ENCODE peak calls at places on chromosomes 13 and 19, in ten cellular contexts. G is OCI-LY7, Y is WTC11, D is cerebellar nuclear complex, E is A673, I is activated T-cell treated with anti-CD3 and anti-CD28 coated beads for 1 hour, B is transverse colon, N is skeletal muscle cell, C is NCI-H1092, A is GM12891. P is an unnamed sample.

GRCh38 chr19:3782903-3783302 is 3.3 kb downstream of the MATK start:
- DNase-seq in A (no peak), D (no peak), N (no peak), Y (no peak), C (no peak), G (no peak), E (no peak), B (no peak), I (no peak), P (no peak)

GRCh38 chr19:47719047-47719885 is 6.0 kb downstream of the EHD2 start:
- DNase-seq in D (no peak), Y (no peak), E (peak), A (no peak), C (no peak), N (peak), G (no peak), B (peak), I (no peak), P (no peak)

GRCh38 chr13:30608364-30608763 is 9.4 kb upstream of the USPL1 start:
- DNase-seq in D (no peak), A (no peak), G (no peak), N (no peak), C (no peak), I (no peak), E (no peak), B (no peak), Y (no peak), P (no peak)

GRCh38 chr19:18523841-18524240 is 2.0 kb upstream of the ELL start:
- DNase-seq in G (no peak), E (no peak), I (no peak), C (no peak), B (no peak), Y (peak), A (no peak), D (no peak), N (no peak), P (no peak)

GRCh38 chr13:28355822-28356371 is 139.0 kb downstream of the FLT1 start:
- DNase-seq in C (no peak), I (no peak), N (peak), B (no peak), E (peak), G (no peak), A (no peak), D (no peak), Y (no peak), P (no peak)

GRCh38 chr19:51681286-51681956 is 11.7 kb upstream of the SPACA6 start:
- DNase-seq in C (no peak), D (no peak), A (no peak), E (peak), N (no peak), Y (no peak), I (no peak), G (no peak), B (no peak), P (no peak)

GRCh38 chr19:15101479-15102082 is 5.6 kb upstream of the SYDE1 start:
- DNase-seq in N (no peak), D (no peak), E (peak), G (peak), C (no peak), Y (peak), A (no peak), I (peak), B (peak), P (peak)

GRCh38 chr13:41460930-41461329 is 3.6 kb downstream of the RGCC start:
- DNase-seq in I (no peak), C (no peak), A (no peak), Y (no peak), B (no peak), N (no peak), D (no peak), E (no peak), G (no peak), P (no peak)

GRCh38 chr13:93227906-93228801 is 1.5 kb downstream of the GPC6 start:
- DNase-seq in B (peak), D (no peak), N (no peak), Y (peak), C (peak), G (no peak), A (peak), E (peak), I (no peak), P (peak)

GRCh38 chr13:61414686-61415664 is 674 bp downstream of the PCDH20 start:
- DNase-seq in G (no peak), I (no peak), C (peak), A (no peak), E (peak), N (no peak), Y (peak), B (peak), D (no peak), P (peak)

GRCh38 chr19:4472174-4472974 is at the start of gene HDGFL2:
- DNase-seq in I (no peak), E (no peak), Y (no peak), N (no peak), C (no peak), B (no peak), D (no peak), G (no peak), A (peak), P (peak)

GRCh38 chr13:113117956-113118327 is 4.7 kb upstream of the F10 start:
- DNase-seq in E (no peak), I (no peak), N (no peak), G (no peak), A (no peak), D (no peak), Y (no peak), B (no peak), C (no peak), P (no peak)

GRCh38 chr19:35195822-35196221 is 32.7 kb downstream of the FAM187B start:
- DNase-seq in G (no peak), A (no peak), C (no peak), Y (no peak), E (no peak), D (no peak), I (no peak), N (no peak), B (no peak), P (no peak)

GRCh38 chr13:19601749-19602725 is 31.4 kb upstream of the MPHOSPH8 start:
- DNase-seq in A (peak), G (no peak), N (no peak), D (no peak), Y (peak), E (peak), B (peak), I (no peak), C (peak), P (peak)

GRCh38 chr19:1290699-1291651 is 5.3 kb downstream of the EFNA2 start:
- DNase-seq in C (no peak), N (no peak), D (no peak), B (peak), Y (no peak), I (no peak), E (no peak), G (no peak), A (no peak), P (peak)

GRCh38 chr19:13047374-13047773 is 52.1 kb downstream of the NFIX start:
- DNase-seq in I (no peak), D (no peak), C (no peak), B (no peak), G (no peak), N (no peak), Y (no peak), A (no peak), E (no peak), P (no peak)

GRCh38 chr19:47495478-47496372 is 11.7 kb upstream of the KPTN start:
- DNase-seq in Y (no peak), C (no peak), E (no peak), G (no peak), I (no peak), N (no peak), A (no peak), D (no peak), B (no peak), P (no peak)

GRCh38 chr13:113912596-113912995 is 48.7 kb upstream of the GAS6 start:
- DNase-seq in B (no peak), Y (no peak), I (no peak), G (no peak), N (no peak), E (no peak), A (no peak), C (no peak), D (no peak), P (no peak)